ENCODE peak calls at places on chromosome 9, in seven cellular contexts. E is glomerular endothelial cell; T is HFFc6; N is HepG2; X is amniotic stem cell; M is HEK293T; L is stimulated activated CD4-positive, alpha-beta T cell treated with anti-CD3 and anti-CD28 coated beads, Interleukin-15, amount 100 ng/mL, for 1 hour. U is an unnamed sample.

GRCh38 chr9:37082214-37082765 is 38.1 kb upstream of the ZCCHC7 start:
- DNase-seq in E (no peak), T (no peak), N (no peak), X (no peak), M (no peak), L (no peak), U (no peak)

GRCh38 chr9:96140401-96141180 is 161.4 kb downstream of the HSD17B3 start:
- DNase-seq in E (no peak), T (no peak), N (no peak), X (no peak), M (no peak), L (no peak), U (no peak)

GRCh38 chr9:99109522-99109921 is 4.6 kb downstream of the TGFBR1 start:
- DNase-seq in E (no peak), T (no peak), N (no peak), X (no peak), M (no peak), L (no peak), U (no peak)

GRCh38 chr9:134916161-134916665 is 1.5 kb downstream of the FCN1 start:
- DNase-seq in E (no peak), T (no peak), N (no peak), X (no peak), M (no peak), L (no peak), U (no peak)

GRCh38 chr9:95502248-95502647 is 14.5 kb downstream of the PTCH1 start:
- DNase-seq in E (no peak), T (no peak), N (no peak), X (no peak), M (no peak), L (no peak), U (no peak)

GRCh38 chr9:79233542-79233941 is 338.2 kb upstream of the TLE4 start:
- DNase-seq in E (no peak), T (peak), N (peak), X (no peak), M (peak), L (no peak), U (no peak)

GRCh38 chr9:7073679-7074078 is 315.9 kb downstream of the KDM4C start:
- DNase-seq in E (no peak), T (no peak), N (no peak), X (no peak), M (no peak), L (no peak), U (no peak)

GRCh38 chr9:134627417-134628353 is 13.9 kb upstream of the COL5A1 start:
- DNase-seq in E (no peak), T (no peak), N (no peak), X (no peak), M (no peak), L (no peak), U (peak)

GRCh38 chr9:88498880-88499279 is 36.1 kb upstream of the NXNL2 start:
- DNase-seq in E (no peak), T (no peak), N (no peak), X (no peak), M (no peak), L (no peak), U (no peak)

GRCh38 chr9:93112116-93112863 is 16.3 kb downstream of the CARD19 start:
- DNase-seq in E (no peak), T (no peak), N (peak), X (no peak), M (no peak), L (no peak), U (no peak)

GRCh38 chr9:88005146-88005750 is 30.9 kb upstream of the CDK20 start:
- DNase-seq in E (no peak), T (peak), N (no peak), X (no peak), M (no peak), L (no peak), U (no peak)

GRCh38 chr9:83199240-83199639 is 136.3 kb upstream of the RASEF start:
- DNase-seq in E (no peak), T (peak), N (peak), X (peak), M (peak), L (no peak), U (peak)

GRCh38 chr9:9970514-9970913 is 642.3 kb downstream of the PTPRD start:
- DNase-seq in E (no peak), T (no peak), N (no peak), X (no peak), M (no peak), L (no peak), U (no peak)

GRCh38 chr9:72996106-72996505 is 43.3 kb upstream of the ALDH1A1 start:
- DNase-seq in E (peak), T (peak), N (no peak), X (no peak), M (no peak), L (no peak), U (no peak)

GRCh38 chr9:25427290-25427689 is 251.0 kb downstream of the TUSC1 start:
- DNase-seq in E (no peak), T (no peak), N (no peak), X (no peak), M (no peak), L (no peak), U (no peak)

GRCh38 chr9:131298341-131298740 is 8.8 kb downstream of the PLPP7 start:
- DNase-seq in E (no peak), T (no peak), N (no peak), X (no peak), M (no peak), L (no peak), U (no peak)

U was measured in breast epithelium.